ENCODE peak calls at places on chromosomes 1 and 21, in five cellular contexts. One of them, this sample, is unnamed.

GRCh38 chr21:34560609-34561008 is 48.6 kb upstream of the KCNE1 start:
- DNase-seq in T-cell: no peak
- DNase-seq in CD8-positive, alpha-beta T cell: no peak
- DNase-seq in keratinocyte: no peak
- DNase-seq in germinal center: no peak
- DNase-seq in this sample: no peak

GRCh38 chr1:27600500-27601175 is 3.3 kb downstream of the AHDC1 start:
- DNase-seq in T-cell: no peak
- DNase-seq in CD8-positive, alpha-beta T cell: no peak
- DNase-seq in keratinocyte: no peak
- DNase-seq in germinal center: no peak
- DNase-seq in this sample: no peak

GRCh38 chr1:232813082-232813481 is 7.9 kb downstream of the MAP10 start:
- DNase-seq in T-cell: no peak
- DNase-seq in CD8-positive, alpha-beta T cell: no peak
- DNase-seq in keratinocyte: no peak
- DNase-seq in germinal center: no peak
- DNase-seq in this sample: no peak

GRCh38 chr1:19861034-19861433 is 21.2 kb upstream of the OTUD3 start:
- DNase-seq in T-cell: no peak
- DNase-seq in CD8-positive, alpha-beta T cell: no peak
- DNase-seq in keratinocyte: no peak
- DNase-seq in germinal center: no peak
- DNase-seq in this sample: no peak

GRCh38 chr1:67052741-67053534 is 1.0 kb downstream of the SLC35D1 start:
- DNase-seq in T-cell: no peak
- DNase-seq in CD8-positive, alpha-beta T cell: no peak
- DNase-seq in keratinocyte: peak; percentile 13
- DNase-seq in germinal center: no peak
- DNase-seq in this sample: no peak

GRCh38 chr1:246308533-246309075 is 198.5 kb downstream of the SMYD3 start:
- DNase-seq in T-cell: no peak
- DNase-seq in CD8-positive, alpha-beta T cell: no peak
- DNase-seq in keratinocyte: no peak
- DNase-seq in germinal center: no peak
- DNase-seq in this sample: no peak

GRCh38 chr1:217881131-217881543 is 250.0 kb downstream of the SPATA17 start:
- DNase-seq in T-cell: no peak
- DNase-seq in CD8-positive, alpha-beta T cell: no peak
- DNase-seq in keratinocyte: no peak
- DNase-seq in germinal center: no peak
- DNase-seq in this sample: no peak

GRCh38 chr1:204407314-204407971 is 4.2 kb downstream of the PPP1R15B start:
- DNase-seq in T-cell: no peak
- DNase-seq in CD8-positive, alpha-beta T cell: no peak
- DNase-seq in keratinocyte: no peak
- DNase-seq in germinal center: no peak
- DNase-seq in this sample: no peak

This sample was measured in activated effector memory CD4-positive, alpha-beta T cell treated with Interleukin-2 at 50 U/mL for 16 hours.